ENCODE peak calls at places on chromosomes 16 and 17, in seven cellular contexts. J, D, Y, R, I, M and U are unnamed samples.

GRCh38 chr16:11229906-11230305 is 26.1 kb downstream of the SOCS1 start:
- DNase-seq in Y (no peak), I (peak; percentile 63), D (no peak), J (no peak), R (peak; percentile 49), M (no peak), U (no peak)

GRCh38 chr17:2911035-2911754 is 115.0 kb downstream of the RAP1GAP2 start:
- DNase-seq in M (peak; percentile 70), D (no peak), Y (no peak), R (no peak), J (no peak), I (no peak), U (no peak)

GRCh38 chr16:11297492-11298142 is 16.5 kb upstream of the PRM1 start:
- DNase-seq in I (no peak), Y (peak; percentile 65), J (peak; percentile 70), D (peak; percentile 94), M (peak; percentile 87), R (no peak), U (peak; percentile 53)

GRCh38 chr16:66658143-66658859 is 38.2 kb downstream of the CMTM4 start:
- DNase-seq in D (no peak), M (no peak), Y (no peak), J (peak; percentile 37), I (no peak), R (no peak), U (no peak)

GRCh38 chr16:21233521-21234150 is at the start of gene ANKS4B:
- DNase-seq in M (no peak), Y (no peak), I (no peak), R (no peak), D (no peak), J (no peak), U (no peak)

GRCh38 chr17:78357687-78358537 is 2.0 kb downstream of the SOCS3 start:
- DNase-seq in M (no peak), D (no peak), Y (peak; percentile 23), J (peak; percentile 47), R (no peak), I (no peak), U (peak; percentile 47)

GRCh38 chr16:13307861-13308260 is 406.5 kb downstream of the SHISA9 start:
- DNase-seq in M (no peak), J (no peak), D (no peak), I (no peak), Y (no peak), R (no peak), U (no peak)

GRCh38 chr16:69501956-69502457 is 63.8 kb upstream of the NFAT5 start:
- DNase-seq in R (no peak), I (no peak), Y (no peak), J (no peak), D (peak; percentile 54), M (no peak), U (no peak)

GRCh38 chr17:59561042-59561441 is 4.4 kb upstream of the DHX40 start:
- DNase-seq in R (peak; percentile 61), D (peak; percentile 23), J (peak; percentile 76), M (peak; percentile 43), I (no peak), Y (peak; percentile 48), U (peak; percentile 22)

GRCh38 chr16:9151597-9151996 is 60.2 kb downstream of the HAPSTR1 start:
- DNase-seq in Y (peak; percentile 29), J (no peak), I (no peak), M (no peak), D (peak; percentile 45), R (no peak), U (no peak)

GRCh38 chr17:68089881-68090280 is 54.3 kb downstream of the KPNA2 start:
- DNase-seq in M (no peak), Y (peak; percentile 29), R (peak; percentile 84), J (no peak), D (no peak), I (peak; percentile 78), U (no peak)

GRCh38 chr16:80684136-80684765 is 120.1 kb downstream of the CDYL2 start:
- DNase-seq in J (no peak), D (no peak), Y (no peak), M (no peak), R (no peak), I (no peak), U (no peak)

GRCh38 chr16:14325921-14326401 is 254.8 kb downstream of the MRTFB start:
- DNase-seq in J (no peak), R (no peak), Y (no peak), I (no peak), M (peak; percentile 63), D (no peak), U (peak; percentile 45)

GRCh38 chr16:84841787-84842300 is 22.1 kb downstream of the CRISPLD2 start:
- DNase-seq in R (peak; percentile 65), Y (no peak), I (peak; percentile 87), D (no peak), M (peak; percentile 33), J (peak; percentile 95), U (peak; percentile 41)

GRCh38 chr17:2547176-2547575 is 35.5 kb upstream of the METTL16 start:
- DNase-seq in I (no peak), R (peak; percentile 52), Y (peak; percentile 60), D (no peak), M (peak; percentile 54), J (no peak), U (no peak)

GRCh38 chr16:14509055-14509454 is 121.0 kb downstream of the PARN start:
- DNase-seq in D (no peak), R (peak; percentile 65), M (no peak), Y (peak; percentile 78), I (peak; percentile 53), J (no peak), U (no peak)

GRCh38 chr16:31108035-31108793 is at the start of gene BCKDK:
- DNase-seq in I (no peak), D (peak; percentile 80), R (peak; percentile 65), Y (peak; percentile 90), J (peak; percentile 85), M (peak; percentile 93), U (peak; percentile 83)

DNA sequence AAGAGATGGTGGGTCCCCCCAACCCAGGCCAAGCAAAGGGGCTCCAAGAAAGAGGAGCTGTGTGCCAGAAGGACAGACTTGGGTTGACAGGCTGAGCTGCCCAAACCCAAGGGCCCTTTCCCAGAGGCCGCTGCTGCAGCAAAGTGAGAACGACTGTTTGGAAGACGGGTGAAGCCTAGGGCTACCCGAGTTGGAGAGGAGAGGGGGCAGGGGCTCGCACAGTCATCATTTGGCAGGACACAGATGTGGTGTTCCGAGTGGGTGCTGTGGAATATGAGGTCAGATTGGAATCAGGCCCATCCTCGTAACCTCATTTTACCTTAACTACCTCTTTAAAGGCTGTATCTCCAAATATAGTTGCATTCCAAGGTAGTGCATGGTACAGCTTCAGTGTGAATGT is 5.3 kb upstream of the MFAP4 start:
- DNase-seq in J (no peak), Y (no peak), M (no peak), R (no peak), I (no peak), D (no peak), U (no peak)
- H3K27ac ChIP-seq in J (no peak overlapping the region), Y (no peak overlapping the region), M (no peak overlapping the region), R (no peak overlapping the region), I (no peak overlapping the region), D (no peak overlapping the region), U (no peak overlapping the region)

DNA sequence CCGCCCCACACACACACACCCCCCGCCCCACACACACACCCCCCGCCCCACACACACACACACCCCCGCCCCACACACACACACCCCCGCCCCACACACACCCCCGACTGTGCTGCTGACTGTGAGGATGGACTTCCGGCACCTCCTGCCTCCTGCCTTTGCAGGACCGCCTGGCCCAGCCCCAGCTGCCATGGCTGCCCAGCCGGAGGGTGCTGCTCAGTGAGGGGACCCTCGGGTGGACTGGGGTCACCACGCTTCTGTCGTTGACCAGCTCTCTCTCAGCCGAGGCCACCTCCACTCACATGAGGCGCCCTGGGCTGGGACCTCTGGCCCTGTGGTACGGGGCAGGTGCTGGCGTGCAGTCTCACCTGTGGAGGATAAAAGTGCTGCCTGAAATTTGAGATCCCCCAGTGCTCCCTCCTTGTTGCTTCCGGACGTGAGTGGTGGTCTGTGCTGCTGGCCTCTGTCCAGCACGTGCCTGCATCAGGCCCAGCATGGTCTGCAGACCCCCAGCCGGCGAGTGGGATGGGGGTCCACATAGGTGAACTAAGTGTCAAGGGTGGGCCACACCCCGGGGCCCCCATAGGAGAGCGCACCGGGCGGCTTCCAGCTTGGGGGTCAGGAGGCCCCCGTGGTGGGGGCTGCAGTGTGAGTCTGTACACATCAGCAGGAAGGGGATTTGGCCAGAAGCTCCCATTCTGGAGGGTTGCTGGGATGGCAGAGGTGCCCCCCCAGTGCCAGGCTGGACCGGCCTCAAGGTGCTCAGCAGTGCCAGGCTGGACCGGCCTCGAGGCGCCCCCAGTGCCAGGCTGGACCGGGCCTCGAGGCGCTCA is 11.2 kb downstream of the METRNL start:
- DNase-seq in D (no peak), Y (no peak), M (no peak), I (no peak), R (no peak), J (no peak), U (no peak)
- H4K20me1 ChIP-seq in D (no peaks in the 10 kb centered on the region), Y (no peaks in the 10 kb centered on the region), M (peaks cover 89% of the 10 kb centered on the region), I (no peaks in the 10 kb centered on the region), R (no peaks in the 10 kb centered on the region), J (peaks cover 3% of the 10 kb centered on the region), U (peaks cover 3% of the 10 kb centered on the region)

GRCh38 chr16:56424791-56425438 is 430 bp downstream of the AMFR start:
- DNase-seq in R (no peak), J (peak; percentile 56), Y (peak; percentile 50), I (no peak), M (peak; percentile 77), D (peak; percentile 14), U (no peak)

GRCh38 chr16:56424404-56424765 is 960 bp downstream of the AMFR start:
- DNase-seq in Y (peak; percentile 51), I (no peak), J (peak; percentile 30), R (no peak), D (no peak), M (no peak), U (no peak)

GRCh38 chr16:56428087-56428486 is 2.7 kb upstream of the AMFR start:
- DNase-seq in M (no peak), Y (peak; percentile 26), D (no peak), R (no peak), I (no peak), J (no peak), U (no peak)

GRCh38 chr16:56425439-56425832 is at the start of gene AMFR:
- DNase-seq in R (peak; percentile 82), J (peak; percentile 85), Y (peak; percentile 96), I (peak; percentile 57), M (peak; percentile 95), D (peak; percentile 89), U (peak; percentile 95)

GRCh38 chr16:56426585-56426984 is 1.2 kb upstream of the AMFR start:
- DNase-seq in J (no peak), I (peak; percentile 44), R (peak; percentile 6), D (no peak), M (no peak), Y (no peak), U (no peak)
- H3F3A ChIP-seq in J (peaks cover 7% of the 10 kb centered on the region), I (peaks cover 42% of the 10 kb centered on the region), R (peaks cover 3% of the 10 kb centered on the region), D (peaks cover 19% of the 10 kb centered on the region), M (peaks cover 28% of the 10 kb centered on the region), Y (peaks cover 42% of the 10 kb centered on the region), U (peaks cover 36% of the 10 kb centered on the region)

DNA sequence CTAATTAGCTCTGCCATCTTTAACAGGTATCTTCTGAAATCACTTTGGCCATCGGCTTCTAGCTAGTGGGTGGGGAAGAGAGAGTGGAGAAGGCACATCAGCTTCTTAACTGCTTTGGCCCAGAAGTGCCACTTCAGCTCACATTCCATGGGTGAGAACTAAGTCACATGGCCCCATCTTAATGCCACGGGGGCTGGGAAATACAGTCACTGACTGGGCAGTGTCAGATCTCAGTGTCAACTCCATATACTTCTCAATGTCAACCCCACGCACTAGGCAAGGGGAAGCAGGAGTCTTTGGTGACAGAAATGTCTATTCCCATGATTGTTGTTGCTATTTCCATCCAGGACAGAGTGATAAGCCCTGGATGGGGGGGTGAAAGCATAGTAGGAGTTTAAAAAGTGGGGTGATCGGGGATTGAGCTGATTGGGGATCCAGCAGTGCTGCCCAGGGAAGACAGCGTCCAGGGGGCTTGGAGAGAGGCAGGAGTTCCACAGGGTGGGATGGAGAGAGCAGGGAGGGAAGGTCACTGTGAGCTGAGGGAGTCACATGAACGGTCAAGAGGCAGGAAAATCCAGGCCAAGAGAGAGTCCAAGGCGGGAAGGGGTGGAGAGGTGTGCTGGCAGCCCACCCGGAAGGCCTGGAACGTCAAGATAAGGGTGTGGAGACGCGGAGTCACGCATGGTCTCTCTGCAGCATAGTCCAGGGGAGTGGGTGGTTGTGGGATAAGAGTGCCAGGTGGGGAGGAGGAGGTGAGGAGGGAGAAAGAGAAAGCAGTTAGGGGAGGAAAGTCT is 29.2 kb downstream of the CCR7 start:
- DNase-seq in M (no peak), D (no peak), Y (peak; percentile 53), R (no peak), I (no peak), J (no peak), U (no peak)
- H3K27ac ChIP-seq in M (no peak overlapping the region), D (no peak overlapping the region), Y (peak overlapping the region; percentile 59), R (no peak overlapping the region), I (no peak overlapping the region), J (no peak overlapping the region), U (no peak overlapping the region)